ENCODE peak calls at places on chromosomes 16 and 17, in nine cellular contexts. K, U, T, N, R, Q, W, O and D are unnamed samples.

GRCh38 chr17:17767096-17767470 is 69.7 kb downstream of the SREBF1 start:
- DNase-seq in K (no peak), U (no peak), T (no peak), N (no peak), R (no peak), Q (no peak), W (no peak), O (no peak), D (no peak)

GRCh38 chr16:89280546-89281188 is 63.2 kb downstream of the ZNF778 start:
- DNase-seq in K (no peak), U (no peak), T (no peak), N (no peak), R (no peak), Q (no peak), W (no peak), O (no peak), D (no peak)

GRCh38 chr17:2062571-2063183 is 7.8 kb downstream of the HIC1 start:
- DNase-seq in K (no peak), U (no peak), T (no peak), N (peak), R (no peak), Q (no peak), W (no peak), O (peak), D (no peak)

GRCh38 chr17:79843917-79844815 is 4.9 kb upstream of the CBX4 start:
- DNase-seq in K (peak), U (peak), T (no peak), N (peak), R (no peak), Q (no peak), W (peak), O (peak), D (no peak)

GRCh38 chr16:89955001-89955685 is 6.6 kb downstream of the DEF8 start:
- DNase-seq in K (no peak), U (no peak), T (no peak), N (no peak), R (no peak), Q (no peak), W (no peak), O (no peak), D (no peak)

GRCh38 chr17:18139949-18140348 is 31.4 kb downstream of the MYO15A start:
- DNase-seq in K (no peak), U (no peak), T (no peak), N (no peak), R (no peak), Q (no peak), W (no peak), O (no peak), D (no peak)

GRCh38 chr16:72013888-72014538 is 5.5 kb downstream of the DHODH start:
- DNase-seq in K (no peak), U (no peak), T (no peak), N (peak), R (no peak), Q (no peak), W (peak), O (peak), D (no peak)

GRCh38 chr16:66358231-66358630 is 8.3 kb upstream of the CDH5 start:
- DNase-seq in K (no peak), U (no peak), T (no peak), N (no peak), R (no peak), Q (no peak), W (no peak), O (no peak), D (no peak)

GRCh38 chr16:69003500-69003899 is 102.0 kb upstream of the HAS3 start:
- DNase-seq in K (peak), U (no peak), T (no peak), N (no peak), R (no peak), Q (no peak), W (no peak), O (no peak), D (no peak)

GRCh38 chr16:87288753-87289362 is 28.3 kb downstream of the C16orf95 start:
- DNase-seq in K (no peak), U (no peak), T (peak), N (no peak), R (no peak), Q (no peak), W (no peak), O (no peak), D (no peak)

GRCh38 chr17:50863221-50863843 is 2.8 kb downstream of the TOB1 start:
- DNase-seq in K (peak), U (no peak), T (no peak), N (no peak), R (no peak), Q (no peak), W (no peak), O (peak), D (no peak)

GRCh38 chr17:32161506-32162365 is 19.4 kb downstream of the RHOT1 start:
- DNase-seq in K (peak), U (no peak), T (no peak), N (no peak), R (no peak), Q (no peak), W (no peak), O (no peak), D (no peak)

GRCh38 chr17:57988301-57989010 is 402 bp upstream of the VEZF1 start:
- DNase-seq in K (peak), U (no peak), T (no peak), N (peak), R (peak), Q (peak), W (peak), O (peak), D (peak)

GRCh38 chr16:22206847-22207714 is 1.0 kb downstream of the EEF2K start:
- DNase-seq in K (peak), U (no peak), T (no peak), N (peak), R (peak), Q (peak), W (peak), O (peak), D (peak)

GRCh38 chr17:78890111-78890897 is 12.7 kb downstream of the CEP295NL start:
- DNase-seq in K (no peak), U (no peak), T (no peak), N (peak), R (no peak), Q (no peak), W (peak), O (no peak), D (peak)

GRCh38 chr17:979211-979538 is 401 bp downstream of the NXN start:
- DNase-seq in K (no peak), U (no peak), T (no peak), N (no peak), R (peak), Q (no peak), W (no peak), O (no peak), D (no peak)

GRCh38 chr17:76481091-76481655 is 13.8 kb downstream of the AANAT start:
- DNase-seq in K (no peak), U (no peak), T (no peak), N (no peak), R (no peak), Q (peak), W (no peak), O (no peak), D (peak)

GRCh38 chr17:37605081-37605480 is 4.1 kb downstream of the SYNRG start:
- DNase-seq in K (no peak), U (no peak), T (no peak), N (no peak), R (no peak), Q (no peak), W (no peak), O (no peak), D (no peak)

GRCh38 chr16:12661656-12662172 is 142.0 kb downstream of the CPPED1 start:
- DNase-seq in K (peak), U (peak), T (no peak), N (peak), R (no peak), Q (no peak), W (no peak), O (peak), D (no peak)

GRCh38 chr17:72297326-72298115 is 176.7 kb downstream of the SOX9 start:
- DNase-seq in K (peak), U (no peak), T (no peak), N (peak), R (no peak), Q (no peak), W (peak), O (no peak), D (no peak)

DNA sequence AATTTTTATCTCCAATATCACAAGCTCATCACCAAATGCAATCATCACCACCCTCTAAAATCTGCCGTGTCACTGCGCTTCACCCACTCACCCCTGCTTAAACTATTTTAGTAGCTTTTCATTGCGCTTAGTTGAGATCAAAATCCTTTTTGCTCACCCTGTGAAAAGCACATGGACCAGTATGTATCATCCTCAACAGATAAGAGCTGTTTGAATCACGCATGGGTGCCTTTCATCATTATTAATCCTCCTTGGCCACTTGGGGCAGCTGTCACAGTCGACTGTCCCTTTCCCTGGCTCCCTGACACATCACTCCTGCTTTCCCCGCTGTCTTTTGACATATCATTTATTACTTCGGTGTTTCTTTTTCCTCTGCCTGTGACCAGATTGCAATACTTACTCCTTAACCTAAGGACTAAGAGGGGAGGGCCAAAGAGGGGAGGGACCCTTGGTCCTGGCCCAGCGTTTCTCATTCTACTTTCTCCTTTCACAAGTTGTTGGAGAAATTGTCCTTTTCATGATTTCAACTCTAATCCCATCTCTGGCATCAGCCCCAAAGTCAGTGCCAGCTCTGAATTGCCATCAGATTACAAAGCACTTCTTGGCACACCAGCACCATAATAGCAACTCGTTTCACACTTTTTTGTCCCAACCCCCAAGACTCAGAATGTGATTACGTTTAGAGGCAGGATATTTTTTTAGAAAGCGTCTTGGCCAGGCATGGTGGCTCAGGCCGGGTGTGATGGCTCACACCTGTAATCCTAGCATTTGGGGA is 8.6 kb upstream of the KDM6B start:
- DNase-seq in K (peak), U (no peak), T (no peak), N (no peak), R (no peak), Q (no peak), W (no peak), O (no peak), D (no peak)
- TF ChIP-seq CTCF in K (peak), U (no peak), T (no peak), N (peak), R (no peak), Q (peak), W (peak), O (no peak), D (no peak)

GRCh38 chr16:24074574-24074973 is 181.6 kb upstream of the CACNG3 start:
- DNase-seq in K (no peak), U (no peak), T (no peak), N (no peak), R (no peak), Q (no peak), W (no peak), O (no peak), D (no peak)

GRCh38 chr16:24069036-24069590 is 187.0 kb upstream of the CACNG3 start:
- DNase-seq in K (no peak), U (no peak), T (no peak), N (no peak), R (no peak), Q (no peak), W (no peak), O (no peak), D (no peak)

GRCh38 chr16:24073321-24073720 is 182.8 kb upstream of the CACNG3 start:
- DNase-seq in K (no peak), U (no peak), T (no peak), N (no peak), R (no peak), Q (no peak), W (no peak), O (no peak), D (no peak)

GRCh38 chr16:24071990-24072389 is 184.1 kb upstream of the CACNG3 start:
- DNase-seq in K (no peak), U (no peak), T (no peak), N (no peak), R (no peak), Q (no peak), W (no peak), O (no peak), D (no peak)

DNA sequence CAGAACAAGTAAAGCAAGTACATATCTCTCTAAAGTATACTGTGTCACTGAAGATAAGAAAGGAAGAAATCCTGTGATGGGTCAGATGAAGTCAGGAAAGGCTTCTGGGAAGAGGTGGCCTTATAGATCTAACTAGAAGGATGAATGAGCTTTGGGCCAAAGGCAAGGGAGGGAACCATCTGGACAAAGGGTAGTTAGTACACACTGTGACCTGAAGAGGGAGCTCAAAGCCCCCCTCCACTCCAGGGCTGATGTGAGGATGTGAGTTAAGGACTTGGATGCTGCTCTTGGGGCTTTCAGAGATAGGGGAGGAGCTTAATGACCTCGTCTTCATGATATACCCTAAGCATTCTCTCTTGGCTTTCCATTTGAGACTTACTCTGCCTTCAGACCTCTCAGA is 185.3 kb upstream of the CACNG3 start:
- DNase-seq in K (peak), U (peak), T (no peak), N (peak), R (no peak), Q (peak), W (no peak), O (peak), D (peak)
- TF ChIP-seq CTCF in K (peak), U (peak), T (peak), N (peak), R (no peak), Q (peak), W (peak), O (peak), D (peak)

GRCh38 chr17:65920996-65921395 is 270.9 kb downstream of the CEP112 start:
- DNase-seq in K (no peak), U (no peak), T (no peak), N (no peak), R (no peak), Q (no peak), W (no peak), O (peak), D (no peak)

GRCh38 chr17:65916425-65916824 is 275.5 kb downstream of the CEP112 start:
- DNase-seq in K (no peak), U (no peak), T (no peak), N (no peak), R (no peak), Q (no peak), W (no peak), O (no peak), D (no peak)

GRCh38 chr17:65918450-65918849 is 273.5 kb downstream of the CEP112 start:
- DNase-seq in K (no peak), U (no peak), T (no peak), N (no peak), R (no peak), Q (no peak), W (no peak), O (no peak), D (no peak)

GRCh38 chr17:65917560-65917959 is 274.4 kb downstream of the CEP112 start:
- DNase-seq in K (no peak), U (no peak), T (no peak), N (no peak), R (no peak), Q (no peak), W (no peak), O (no peak), D (no peak)

DNA sequence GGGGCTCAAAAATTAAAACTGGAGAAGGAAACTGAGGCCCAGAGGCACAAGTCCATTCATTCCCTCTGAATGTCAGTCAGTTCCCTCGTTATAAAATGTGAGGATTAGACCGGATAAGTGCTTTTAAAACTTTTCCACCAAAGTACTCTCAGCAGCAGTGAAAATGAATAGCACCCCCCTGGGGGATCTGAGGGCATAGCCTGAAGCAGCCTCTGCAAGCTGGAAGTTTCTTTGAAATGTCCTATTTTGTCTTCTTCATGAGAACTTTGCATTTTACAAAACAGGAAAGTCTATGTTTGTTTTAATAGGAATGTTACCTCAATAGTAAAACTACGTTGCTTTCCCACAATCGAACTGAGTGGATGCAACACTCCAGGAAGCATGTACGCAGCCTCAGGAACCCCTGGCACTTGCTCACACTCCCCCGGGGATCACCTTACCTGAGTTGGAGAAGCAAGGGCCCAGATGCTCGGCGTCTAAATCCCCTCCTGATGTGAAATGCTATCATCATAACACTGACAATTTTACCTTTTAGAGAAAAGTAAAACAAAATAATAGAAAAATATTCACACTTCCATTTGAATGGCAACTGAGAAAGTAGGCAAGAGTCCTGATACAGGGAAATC is 272.9 kb downstream of the CEP112 start:
- DNase-seq in K (no peak), U (no peak), T (no peak), N (no peak), R (no peak), Q (no peak), W (no peak), O (peak), D (no peak)
- TF ChIP-seq CTCF in K (peak), U (peak), T (no peak), N (peak), R (no peak), Q (no peak), W (peak), O (peak), D (peak)

GRCh38 chr16:83066881-83067280 is 440.1 kb downstream of the CDH13 start:
- DNase-seq in K (no peak), U (no peak), T (no peak), N (no peak), R (no peak), Q (no peak), W (no peak), O (no peak), D (no peak)

GRCh38 chr16:83068686-83069085 is 441.9 kb downstream of the CDH13 start:
- DNase-seq in K (no peak), U (no peak), T (no peak), N (peak), R (no peak), Q (no peak), W (no peak), O (no peak), D (no peak)

GRCh38 chr16:83070416-83071199 is 443.8 kb downstream of the CDH13 start:
- DNase-seq in K (no peak), U (no peak), T (no peak), N (no peak), R (no peak), Q (no peak), W (no peak), O (no peak), D (no peak)

GRCh38 chr16:83066011-83066410 is 439.2 kb downstream of the CDH13 start:
- DNase-seq in K (no peak), U (no peak), T (no peak), N (no peak), R (no peak), Q (no peak), W (no peak), O (no peak), D (no peak)
- TF ChIP-seq CTCF in K (no peak), U (no peak), T (no peak), N (no peak), R (no peak), Q (no peak), W (no peak), O (no peak), D (no peak)

DNA sequence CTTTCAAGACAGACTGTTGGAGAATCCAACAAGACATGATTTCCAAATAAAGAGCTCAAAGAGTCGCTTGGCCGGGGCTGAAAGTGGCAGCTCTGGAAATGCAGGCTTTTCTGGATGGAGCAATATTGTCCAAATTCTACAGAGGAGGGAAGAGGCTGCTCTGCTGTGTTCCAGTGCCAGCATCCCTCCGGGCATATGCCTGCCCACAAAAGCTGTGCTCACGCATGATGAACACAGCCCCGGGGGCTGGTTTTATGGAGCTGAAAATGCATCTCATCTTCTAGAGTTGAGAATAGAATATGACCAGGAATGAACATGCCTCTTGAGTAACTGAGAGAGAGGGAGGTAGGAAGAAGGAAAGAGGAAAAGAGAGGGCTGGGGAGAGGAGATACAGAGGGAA is 74.7 kb upstream of the TOX3 start:
- DNase-seq in K (no peak), U (no peak), T (no peak), N (no peak), R (no peak), Q (no peak), W (no peak), O (no peak), D (no peak)
- TF ChIP-seq CTCF in K (no peak), U (no peak), T (no peak), N (no peak), R (no peak), Q (no peak), W (no peak), O (no peak), D (no peak)